ENCODE peak calls at places on chromosomes 1 and 21, in six cellular contexts. Z is ovary, G is left lung, K is A549, W is H1, Q is heart left ventricle. S is an unnamed sample. For H3K4me1, the result is how much of the 10 kb centered on the place peaks cover.

GRCh38 chr1:100387644-100388350 is 35.5 kb downstream of the CDC14A start:
- DNase-seq in Z (no peak), G (no peak), K (no peak), W (no peak), Q (no peak), S (no peak)

GRCh38 chr1:66357478-66358197 is 176.3 kb upstream of the SGIP1 start:
- DNase-seq in Z (no peak), G (no peak), K (no peak), W (no peak), Q (no peak), S (no peak)

GRCh38 chr1:159122005-159122621 is 45.5 kb upstream of the AIM2 start:
- DNase-seq in Z (no peak), G (no peak), K (no peak), W (no peak), Q (no peak), S (no peak)

GRCh38 chr1:201008666-201009360 is 14.7 kb downstream of the KIF21B start:
- DNase-seq in Z (no peak), G (no peak), K (no peak), W (no peak), Q (no peak), S (no peak)

GRCh38 chr1:1170215-1170890 is 3.3 kb upstream of the TTLL10 start:
- DNase-seq in Z (no peak), G (peak), K (no peak), W (no peak), Q (no peak), S (no peak)

GRCh38 chr1:50704126-50704525 is 255.9 kb downstream of the FAF1 start:
- DNase-seq in Z (no peak), G (no peak), K (peak), W (no peak), Q (no peak), S (no peak)

GRCh38 chr1:30058966-30059365 is 664.4 kb downstream of the MATN1 start:
- DNase-seq in Z (no peak), G (no peak), K (peak), W (no peak), Q (no peak), S (no peak)

GRCh38 chr1:4066860-4067599 is 167.0 kb upstream of the C1orf174 start:
- DNase-seq in Z (no peak), G (no peak), K (no peak), W (no peak), Q (no peak), S (no peak)

GRCh38 chr1:66532798-66533783 is 862 bp upstream of the SGIP1 start:
- DNase-seq in Z (peak), G (peak), K (no peak), W (no peak), Q (peak), S (peak)

GRCh38 chr1:37809942-37810341 is 1.9 kb upstream of the YRDC start:
- DNase-seq in Z (no peak), G (no peak), K (no peak), W (no peak), Q (no peak), S (no peak)

GRCh38 chr1:43349594-43350306 is 9.0 kb upstream of the CDC20 start:
- DNase-seq in Z (no peak), G (no peak), K (no peak), W (no peak), Q (peak), S (no peak)

GRCh38 chr1:110341872-110342331 is 2.7 kb downstream of the RBM15 start:
- DNase-seq in Z (no peak), G (no peak), K (no peak), W (no peak), Q (no peak), S (no peak)
- H3K4me1 ChIP-seq in Z (under half), G (under half), K (half or more), W (under half), Q (half or more), S (half or more)

GRCh38 chr1:116382857-116383256 is 9.8 kb downstream of the ATP1A1 start:
- DNase-seq in Z (no peak), G (no peak), K (no peak), W (no peak), Q (no peak), S (no peak)
- H3K4me1 ChIP-seq in Z (under half), G (under half), K (under half), W (under half), Q (half or more), S (under half)

DNA sequence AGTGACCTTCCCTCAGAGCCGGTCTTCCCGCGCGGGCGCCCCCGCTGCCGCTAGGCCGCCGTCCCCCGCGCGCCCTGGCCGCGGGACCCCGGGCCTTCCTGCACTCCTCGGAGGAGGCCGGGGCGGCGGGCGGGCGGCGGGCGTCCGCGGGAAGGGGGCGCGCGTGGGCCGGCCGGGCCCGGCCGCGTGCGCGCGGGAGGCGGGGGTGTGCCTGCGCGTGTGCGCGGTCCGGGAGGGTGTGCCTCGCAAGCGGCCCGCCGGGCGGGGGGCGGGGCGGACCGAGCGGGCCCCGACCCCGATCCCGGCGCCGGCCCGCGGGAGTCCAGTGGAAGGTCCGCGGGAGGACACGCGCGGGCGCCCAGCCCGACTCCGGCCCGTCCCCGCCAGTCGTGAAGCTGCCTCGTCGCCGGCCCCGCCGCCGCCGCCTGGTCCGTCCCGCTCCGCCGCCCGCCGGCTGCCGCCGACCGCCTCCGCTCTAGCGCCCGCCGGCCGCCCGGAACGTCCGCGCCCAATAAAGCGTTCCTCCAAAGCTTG is 438 bp downstream of the MRPS6 start:
- DNase-seq in Z (no peak), G (peak), K (no peak), W (no peak), Q (peak), S (peak)
- H3K4me1 ChIP-seq in Z (under half), G (under half), K (under half), W (under half), Q (under half), S (under half)

GRCh38 chr1:203307690-203308126 is 2.4 kb downstream of the BTG2 start:
- DNase-seq in Z (no peak), G (no peak), K (no peak), W (no peak), Q (no peak), S (no peak)

GRCh38 chr1:203305809-203306088 is 430 bp downstream of the BTG2 start:
- DNase-seq in Z (no peak), G (no peak), K (no peak), W (no peak), Q (no peak), S (no peak)

GRCh38 chr1:203306089-203306969 is 1.0 kb downstream of the BTG2 start:
- DNase-seq in Z (peak), G (no peak), K (peak), W (no peak), Q (peak), S (peak)

GRCh38 chr1:203308205-203309114 is 3.1 kb downstream of the BTG2 start:
- DNase-seq in Z (no peak), G (no peak), K (no peak), W (no peak), Q (no peak), S (no peak)

DNA sequence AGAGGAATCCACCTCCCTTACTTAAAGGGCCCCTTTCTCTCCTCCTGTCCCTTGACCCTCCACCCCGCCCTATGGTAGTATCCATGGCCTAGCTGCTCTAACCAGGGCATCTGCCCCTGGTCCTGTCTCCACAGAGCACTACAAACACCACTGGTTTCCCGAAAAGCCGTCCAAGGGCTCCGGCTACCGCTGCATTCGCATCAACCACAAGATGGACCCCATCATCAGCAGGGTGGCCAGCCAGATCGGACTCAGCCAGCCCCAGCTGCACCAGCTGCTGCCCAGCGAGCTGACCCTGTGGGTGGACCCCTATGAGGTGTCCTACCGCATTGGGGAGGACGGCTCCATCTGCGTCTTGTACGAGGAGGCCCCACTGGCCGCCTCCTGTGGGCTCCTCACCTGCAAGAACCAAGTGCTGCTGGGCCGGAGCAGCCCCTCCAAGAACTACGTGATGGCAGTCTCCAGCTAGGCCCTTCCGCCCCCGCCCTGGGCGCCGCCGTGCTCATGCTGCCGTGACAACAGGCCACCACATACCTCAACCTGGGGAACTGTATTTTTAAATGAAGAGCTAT is 1.7 kb downstream of the BTG2 start:
- DNase-seq in Z (no peak), G (peak), K (no peak), W (no peak), Q (peak), S (no peak)
- H3K4me1 ChIP-seq in Z (under half), G (under half), K (under half), W (under half), Q (half or more), S (under half)

DNA sequence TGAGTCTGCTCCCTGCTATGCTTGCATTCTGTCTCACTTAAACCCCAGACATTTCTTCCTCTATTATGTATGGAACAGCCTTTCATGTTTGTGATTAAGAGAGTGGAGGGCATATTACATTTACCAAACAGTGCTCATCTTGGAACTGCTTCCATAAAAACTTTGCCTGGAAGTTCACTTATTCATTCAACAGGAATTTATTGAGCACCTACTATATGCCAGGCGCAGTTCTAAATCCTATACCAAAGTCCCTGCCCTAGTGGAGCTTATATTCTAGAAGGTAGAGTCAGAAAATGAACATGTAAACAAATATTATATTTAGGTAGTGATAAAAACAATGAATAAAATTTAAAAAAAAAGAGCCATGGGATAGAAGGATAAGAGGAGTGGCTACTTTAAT is 49.8 kb downstream of the KANK4 start:
- DNase-seq in Z (no peak), G (no peak), K (no peak), W (no peak), Q (no peak), S (no peak)
- H3K4me1 ChIP-seq in Z (under half), G (under half), K (under half), W (under half), Q (under half), S (under half)

DNA sequence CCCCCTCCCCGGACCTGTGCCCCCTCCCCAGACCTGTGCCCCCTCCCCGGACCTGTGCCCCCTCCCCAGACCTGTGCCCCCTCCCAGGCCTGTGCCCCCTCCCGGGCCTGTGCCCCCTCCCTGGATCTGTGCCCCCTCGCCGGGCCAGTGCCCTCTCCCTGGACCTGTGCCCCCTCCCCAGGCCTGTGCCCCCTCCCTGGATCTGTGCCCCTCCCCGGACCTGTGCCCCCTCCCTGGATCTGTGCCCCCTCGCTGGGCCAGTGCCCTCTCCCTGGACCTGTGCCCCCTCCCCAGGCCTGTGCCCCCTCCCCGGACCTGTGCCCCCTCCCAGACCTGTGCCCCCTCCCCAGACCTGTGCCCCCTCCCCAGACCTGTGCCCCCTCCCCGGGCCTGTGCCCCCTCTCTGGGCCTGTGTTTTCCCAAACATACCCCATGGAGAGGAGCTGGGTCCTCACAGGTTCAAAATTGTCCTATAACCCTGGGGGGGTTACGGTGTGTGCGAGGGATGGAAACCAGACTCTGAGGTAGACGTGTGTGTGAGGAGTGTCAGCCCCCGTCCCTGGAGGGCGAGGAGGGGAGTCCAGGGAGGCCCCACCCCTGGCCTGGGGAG is 47.6 kb upstream of the POFUT2 start:
- DNase-seq in Z (no peak), G (peak), K (no peak), W (no peak), Q (peak), S (no peak)
- H3K4me1 ChIP-seq in Z (under half), G (under half), K (half or more), W (under half), Q (under half), S (under half)

DNA sequence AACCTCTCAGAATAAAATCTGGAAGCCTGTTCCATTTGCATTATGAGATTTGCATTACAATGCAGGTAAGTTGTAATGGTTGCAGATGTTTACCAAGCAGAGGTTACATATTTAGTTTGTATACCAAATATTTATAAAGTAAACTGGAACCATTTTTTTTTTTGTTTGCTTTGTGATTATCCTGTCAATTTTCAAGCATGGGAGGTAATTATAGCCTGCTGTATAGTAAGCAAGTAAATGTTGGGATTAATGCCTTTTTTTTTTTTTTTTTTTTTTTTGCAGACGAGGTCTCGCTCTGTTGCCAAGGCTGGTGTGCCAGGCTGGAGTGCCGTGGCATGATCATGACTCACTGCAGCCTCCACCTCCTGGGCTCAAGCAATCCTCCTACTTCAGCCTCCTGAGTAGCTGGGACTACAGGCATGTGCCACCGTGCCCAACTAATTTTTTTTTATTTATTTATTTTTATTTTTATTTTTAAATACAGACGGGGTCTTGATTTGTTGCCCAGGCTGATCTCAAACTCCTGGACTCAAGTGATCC is 21.0 kb downstream of the NFYC start:
- DNase-seq in Z (no peak), G (no peak), K (no peak), W (no peak), Q (no peak), S (no peak)
- H3K4me1 ChIP-seq in Z (under half), G (under half), K (half or more), W (under half), Q (half or more), S (half or more)

S was measured in gastrocnemius medialis.